ENCODE peak calls at places on chromosomes 13 and 19, in seven cellular contexts. One of them, this sample, is unnamed.

GRCh38 chr13:100674363-100674847 is at the start of gene TMTC4:
- DNase-seq in cardiac muscle cell: peak; percentile 72
- DNase-seq in left ventricle myocardium inferior: no peak
- DNase-seq in transverse colon: peak; percentile 32
- DNase-seq in tibial nerve: no peak
- DNase-seq in CD4-positive, alpha-beta memory T cell: no peak
- DNase-seq in GM23338: peak; percentile 35
- DNase-seq in this sample: no peak

GRCh38 chr13:43830481-43830873 is 43.7 kb upstream of the ENOX1 start:
- DNase-seq in cardiac muscle cell: no peak
- DNase-seq in left ventricle myocardium inferior: no peak
- DNase-seq in transverse colon: no peak
- DNase-seq in tibial nerve: no peak
- DNase-seq in CD4-positive, alpha-beta memory T cell: no peak
- DNase-seq in GM23338: no peak
- DNase-seq in this sample: no peak

GRCh38 chr13:99015606-99016520 is 38.0 kb upstream of the DOCK9 start:
- DNase-seq in cardiac muscle cell: no peak
- DNase-seq in left ventricle myocardium inferior: no peak
- DNase-seq in transverse colon: no peak
- DNase-seq in tibial nerve: no peak
- DNase-seq in CD4-positive, alpha-beta memory T cell: no peak
- DNase-seq in GM23338: no peak
- DNase-seq in this sample: peak; percentile 51

GRCh38 chr19:39127812-39128510 is 2.4 kb downstream of the PAK4 start:
- DNase-seq in cardiac muscle cell: no peak
- DNase-seq in left ventricle myocardium inferior: no peak
- DNase-seq in transverse colon: peak; percentile 33
- DNase-seq in tibial nerve: no peak
- DNase-seq in CD4-positive, alpha-beta memory T cell: no peak
- DNase-seq in GM23338: no peak
- DNase-seq in this sample: no peak

GRCh38 chr13:98838776-98839175 is 86.3 kb upstream of the SLC15A1 start:
- DNase-seq in cardiac muscle cell: no peak
- DNase-seq in left ventricle myocardium inferior: no peak
- DNase-seq in transverse colon: no peak
- DNase-seq in tibial nerve: no peak
- DNase-seq in CD4-positive, alpha-beta memory T cell: no peak
- DNase-seq in GM23338: no peak
- DNase-seq in this sample: no peak

GRCh38 chr13:42986176-42986574 is 5.9 kb downstream of the EPSTI1 start:
- DNase-seq in cardiac muscle cell: no peak
- DNase-seq in left ventricle myocardium inferior: no peak
- DNase-seq in transverse colon: no peak
- DNase-seq in tibial nerve: no peak
- DNase-seq in CD4-positive, alpha-beta memory T cell: no peak
- DNase-seq in GM23338: no peak
- DNase-seq in this sample: no peak

GRCh38 chr13:35485451-35485850 is 9.0 kb upstream of the MAB21L1 start:
- DNase-seq in cardiac muscle cell: no peak
- DNase-seq in left ventricle myocardium inferior: no peak
- DNase-seq in transverse colon: no peak
- DNase-seq in tibial nerve: no peak
- DNase-seq in CD4-positive, alpha-beta memory T cell: no peak
- DNase-seq in GM23338: no peak
- DNase-seq in this sample: no peak

GRCh38 chr19:27974082-27974513 is 1238.9 kb downstream of the UQCRFS1 start:
- DNase-seq in cardiac muscle cell: peak; percentile 63
- DNase-seq in left ventricle myocardium inferior: no peak
- DNase-seq in transverse colon: peak; percentile 9
- DNase-seq in tibial nerve: no peak
- DNase-seq in CD4-positive, alpha-beta memory T cell: no peak
- DNase-seq in GM23338: peak; percentile 76
- DNase-seq in this sample: no peak

GRCh38 chr13:20360835-20361412 is 128.8 kb upstream of the GJB6 start:
- DNase-seq in cardiac muscle cell: no peak
- DNase-seq in left ventricle myocardium inferior: no peak
- DNase-seq in transverse colon: no peak
- DNase-seq in tibial nerve: no peak
- DNase-seq in CD4-positive, alpha-beta memory T cell: no peak
- DNase-seq in GM23338: no peak
- DNase-seq in this sample: no peak

GRCh38 chr13:50403311-50403710 is 388.1 kb downstream of the KCNRG start:
- DNase-seq in cardiac muscle cell: no peak
- DNase-seq in left ventricle myocardium inferior: no peak
- DNase-seq in transverse colon: no peak
- DNase-seq in tibial nerve: no peak
- DNase-seq in CD4-positive, alpha-beta memory T cell: no peak
- DNase-seq in GM23338: no peak
- DNase-seq in this sample: no peak

GRCh38 chr19:15195987-15196682 is 4.7 kb downstream of the NOTCH3 start:
- DNase-seq in cardiac muscle cell: peak; percentile 53
- DNase-seq in left ventricle myocardium inferior: no peak
- DNase-seq in transverse colon: peak; percentile 88
- DNase-seq in tibial nerve: no peak
- DNase-seq in CD4-positive, alpha-beta memory T cell: no peak
- DNase-seq in GM23338: peak; percentile 97
- DNase-seq in this sample: no peak

GRCh38 chr13:50357586-50358118 is 342.4 kb downstream of the KCNRG start:
- DNase-seq in cardiac muscle cell: no peak
- DNase-seq in left ventricle myocardium inferior: no peak
- DNase-seq in transverse colon: no peak
- DNase-seq in tibial nerve: peak; percentile 25
- DNase-seq in CD4-positive, alpha-beta memory T cell: no peak
- DNase-seq in GM23338: no peak
- DNase-seq in this sample: no peak

GRCh38 chr19:43784251-43784980 is 3.6 kb upstream of the KCNN4 start:
- DNase-seq in cardiac muscle cell: no peak
- DNase-seq in left ventricle myocardium inferior: no peak
- DNase-seq in transverse colon: peak; percentile 79
- DNase-seq in tibial nerve: no peak
- DNase-seq in CD4-positive, alpha-beta memory T cell: peak; percentile 45
- DNase-seq in GM23338: no peak
- DNase-seq in this sample: peak; percentile 53

GRCh38 chr19:42282036-42282762 is 13.1 kb downstream of the CIC start:
- DNase-seq in cardiac muscle cell: no peak
- DNase-seq in left ventricle myocardium inferior: no peak
- DNase-seq in transverse colon: no peak
- DNase-seq in tibial nerve: peak; percentile 34
- DNase-seq in CD4-positive, alpha-beta memory T cell: no peak
- DNase-seq in GM23338: no peak
- DNase-seq in this sample: no peak

GRCh38 chr13:61954092-61954491 is 538.4 kb upstream of the PCDH20 start:
- DNase-seq in cardiac muscle cell: peak; percentile 52
- DNase-seq in left ventricle myocardium inferior: no peak
- DNase-seq in transverse colon: no peak
- DNase-seq in tibial nerve: no peak
- DNase-seq in CD4-positive, alpha-beta memory T cell: no peak
- DNase-seq in GM23338: peak; percentile 69
- DNase-seq in this sample: no peak

GRCh38 chr19:12764698-12765097 is 10.7 kb downstream of the HOOK2 start:
- DNase-seq in cardiac muscle cell: no peak
- DNase-seq in left ventricle myocardium inferior: no peak
- DNase-seq in transverse colon: no peak
- DNase-seq in tibial nerve: no peak
- DNase-seq in CD4-positive, alpha-beta memory T cell: no peak
- DNase-seq in GM23338: no peak
- DNase-seq in this sample: no peak

GRCh38 chr13:112443191-112444000 is 67.2 kb downstream of the SPACA7 start:
- DNase-seq in cardiac muscle cell: peak; percentile 41
- DNase-seq in left ventricle myocardium inferior: no peak
- DNase-seq in transverse colon: no peak
- DNase-seq in tibial nerve: no peak
- DNase-seq in CD4-positive, alpha-beta memory T cell: no peak
- DNase-seq in GM23338: peak; percentile 69
- DNase-seq in this sample: no peak

GRCh38 chr13:38002596-38002995 is 133.0 kb upstream of the TRPC4 start:
- DNase-seq in cardiac muscle cell: no peak
- DNase-seq in left ventricle myocardium inferior: no peak
- DNase-seq in transverse colon: no peak
- DNase-seq in tibial nerve: no peak
- DNase-seq in CD4-positive, alpha-beta memory T cell: no peak
- DNase-seq in GM23338: no peak
- DNase-seq in this sample: no peak

GRCh38 chr19:47045867-47046470 is 2.5 kb downstream of the TMEM160 start:
- DNase-seq in cardiac muscle cell: no peak
- DNase-seq in left ventricle myocardium inferior: no peak
- DNase-seq in transverse colon: no peak
- DNase-seq in tibial nerve: no peak
- DNase-seq in CD4-positive, alpha-beta memory T cell: no peak
- DNase-seq in GM23338: no peak
- DNase-seq in this sample: no peak

GRCh38 chr19:3387645-3388589 is 21.5 kb downstream of the NFIC start:
- DNase-seq in cardiac muscle cell: no peak
- DNase-seq in left ventricle myocardium inferior: peak; percentile 87
- DNase-seq in transverse colon: peak; percentile 89
- DNase-seq in tibial nerve: peak; percentile 61
- DNase-seq in CD4-positive, alpha-beta memory T cell: no peak
- DNase-seq in GM23338: no peak
- DNase-seq in this sample: no peak
- H3K27ac ChIP-seq in cardiac muscle cell: no peak overlapping the region
- H3K27ac ChIP-seq in left ventricle myocardium inferior: peak overlapping the region; percentile 89
- H3K27ac ChIP-seq in transverse colon: peak overlapping the region; percentile 89
- H3K27ac ChIP-seq in tibial nerve: peak overlapping the region; percentile 94
- H3K27ac ChIP-seq in CD4-positive, alpha-beta memory T cell: no peak overlapping the region
- H3K27ac ChIP-seq in GM23338: no peak overlapping the region
- H3K27ac ChIP-seq in this sample: no peak overlapping the region

DNA sequence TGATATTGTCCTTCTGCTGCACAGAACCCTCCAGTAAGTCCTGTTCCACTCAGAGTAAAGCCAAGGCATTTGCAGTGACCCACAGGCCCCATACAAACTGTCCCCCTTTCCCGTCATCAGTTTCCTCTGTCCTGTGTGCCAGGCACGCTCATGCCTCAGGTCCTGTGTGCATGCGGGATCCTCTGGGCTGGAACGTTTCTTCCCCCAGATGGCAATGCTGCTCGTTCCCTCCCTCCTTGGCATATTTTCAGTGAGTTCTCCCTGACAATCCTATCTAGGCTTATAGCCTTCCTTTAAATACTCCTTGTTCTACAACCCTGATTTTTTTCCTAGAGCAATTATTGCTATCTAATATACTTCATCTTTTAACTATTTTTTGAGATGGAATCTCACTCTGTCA is 5.7 kb downstream of the OPA3 start:
- DNase-seq in cardiac muscle cell: no peak
- DNase-seq in left ventricle myocardium inferior: no peak
- DNase-seq in transverse colon: no peak
- DNase-seq in tibial nerve: no peak
- DNase-seq in CD4-positive, alpha-beta memory T cell: no peak
- DNase-seq in GM23338: no peak
- DNase-seq in this sample: no peak
- H3K4me1 ChIP-seq in cardiac muscle cell: peaks cover 10% of the 10 kb centered on the region
- H3K4me1 ChIP-seq in left ventricle myocardium inferior: peaks cover 70% of the 10 kb centered on the region
- H3K4me1 ChIP-seq in transverse colon: peaks cover 47% of the 10 kb centered on the region
- H3K4me1 ChIP-seq in tibial nerve: peaks cover 5% of the 10 kb centered on the region
- H3K4me1 ChIP-seq in CD4-positive, alpha-beta memory T cell: peaks cover 3% of the 10 kb centered on the region
- H3K4me1 ChIP-seq in GM23338: peaks cover 22% of the 10 kb centered on the region
- H3K4me1 ChIP-seq in this sample: no peaks in the 10 kb centered on the region

GRCh38 chr13:52161193-52161646 is 1.8 kb upstream of the NEK3 start:
- DNase-seq in cardiac muscle cell: no peak
- DNase-seq in left ventricle myocardium inferior: no peak
- DNase-seq in transverse colon: no peak
- DNase-seq in tibial nerve: no peak
- DNase-seq in CD4-positive, alpha-beta memory T cell: no peak
- DNase-seq in GM23338: no peak
- DNase-seq in this sample: no peak

GRCh38 chr13:52158629-52159158 is 703 bp downstream of the NEK3 start:
- DNase-seq in cardiac muscle cell: no peak
- DNase-seq in left ventricle myocardium inferior: peak; percentile 51
- DNase-seq in transverse colon: peak; percentile 54
- DNase-seq in tibial nerve: peak; percentile 29
- DNase-seq in CD4-positive, alpha-beta memory T cell: peak; percentile 1
- DNase-seq in GM23338: peak; percentile 54
- DNase-seq in this sample: no peak

GRCh38 chr13:52156724-52157251 is 2.6 kb downstream of the NEK3 start:
- DNase-seq in cardiac muscle cell: no peak
- DNase-seq in left ventricle myocardium inferior: no peak
- DNase-seq in transverse colon: no peak
- DNase-seq in tibial nerve: no peak
- DNase-seq in CD4-positive, alpha-beta memory T cell: no peak
- DNase-seq in GM23338: peak; percentile 3
- DNase-seq in this sample: no peak

GRCh38 chr13:52160053-52160452 is 656 bp upstream of the NEK3 start:
- DNase-seq in cardiac muscle cell: no peak
- DNase-seq in left ventricle myocardium inferior: no peak
- DNase-seq in transverse colon: no peak
- DNase-seq in tibial nerve: no peak
- DNase-seq in CD4-positive, alpha-beta memory T cell: no peak
- DNase-seq in GM23338: no peak
- DNase-seq in this sample: no peak

DNA sequence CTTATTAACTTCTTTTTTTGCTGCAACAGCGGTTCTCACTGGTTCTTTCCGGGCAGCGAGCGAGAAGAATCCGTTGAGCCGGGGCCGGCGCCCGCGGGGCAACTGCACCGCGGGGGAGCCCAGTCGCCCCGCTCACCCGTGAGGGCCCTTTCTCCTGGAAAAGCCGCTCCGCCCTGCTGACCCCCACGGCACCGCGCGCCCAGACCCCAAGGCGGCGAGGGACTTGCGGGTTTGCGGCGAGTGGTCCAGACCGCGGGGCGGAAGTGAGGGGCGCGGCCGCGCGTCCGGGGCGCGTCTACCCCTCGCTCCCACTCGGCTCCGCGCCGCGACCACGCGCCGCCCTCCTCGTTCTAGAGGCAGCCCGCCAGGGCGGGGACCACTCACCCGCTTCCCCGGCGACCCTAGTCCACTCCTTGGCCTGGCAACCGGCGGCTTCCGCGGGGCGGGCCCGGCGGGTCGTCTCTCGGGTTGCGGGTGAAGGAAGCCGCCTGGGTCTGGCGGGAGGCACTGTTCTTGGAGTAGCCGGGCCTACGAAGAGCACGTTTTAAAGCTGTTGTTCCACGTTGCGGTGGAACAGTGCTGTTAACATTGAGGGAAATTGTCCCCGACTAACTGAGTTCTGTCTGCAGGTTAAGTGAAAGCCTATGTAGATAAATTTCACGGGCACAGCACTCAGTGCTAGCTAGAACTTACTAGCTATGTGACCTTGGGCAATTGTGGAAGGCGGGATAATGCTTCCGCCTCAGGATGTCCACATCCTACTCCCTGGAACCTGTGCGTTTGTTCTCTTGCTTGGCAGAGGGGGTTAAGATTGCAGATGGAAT is at the start of gene NEK3:
- DNase-seq in cardiac muscle cell: peak; percentile 75
- DNase-seq in left ventricle myocardium inferior: peak; percentile 75
- DNase-seq in transverse colon: peak; percentile 78
- DNase-seq in tibial nerve: peak; percentile 41
- DNase-seq in CD4-positive, alpha-beta memory T cell: peak; percentile 53
- DNase-seq in GM23338: peak; percentile 88
- DNase-seq in this sample: peak; percentile 58
- H3K4me3 ChIP-seq in cardiac muscle cell: peak within 1 kb of the TSS; percentile 77
- H3K4me3 ChIP-seq in left ventricle myocardium inferior: peak within 1 kb of the TSS; percentile 96
- H3K4me3 ChIP-seq in transverse colon: peak within 1 kb of the TSS; percentile 63
- H3K4me3 ChIP-seq in tibial nerve: peak within 1 kb of the TSS; percentile 86
- H3K4me3 ChIP-seq in CD4-positive, alpha-beta memory T cell: peak within 1 kb of the TSS; percentile 55
- H3K4me3 ChIP-seq in GM23338: peak within 1 kb of the TSS; percentile 86
- H3K4me3 ChIP-seq in this sample: peak within 1 kb of the TSS; percentile 69

DNA sequence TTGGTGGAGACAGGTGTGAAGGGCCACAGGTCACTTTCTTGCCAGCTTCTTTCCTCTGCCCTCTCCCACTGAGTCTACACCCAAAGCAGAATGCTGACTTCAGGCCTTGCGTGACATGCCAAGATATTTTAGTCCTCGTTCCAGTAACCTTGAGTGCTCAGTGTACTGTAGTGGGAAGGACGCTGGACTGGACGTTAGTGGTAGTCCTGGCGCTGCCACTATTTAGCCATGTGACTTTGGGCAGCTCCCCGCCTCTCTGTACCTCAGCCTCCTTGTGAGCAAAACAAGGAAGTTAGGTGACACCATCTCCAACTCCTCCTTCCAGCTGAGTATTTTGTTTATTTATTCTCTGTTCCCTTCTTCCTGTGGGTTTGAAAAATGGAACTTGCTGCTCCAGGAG is 86.1 kb downstream of the FRY start:
- DNase-seq in cardiac muscle cell: no peak
- DNase-seq in left ventricle myocardium inferior: peak; percentile 58
- DNase-seq in transverse colon: no peak
- DNase-seq in tibial nerve: no peak
- DNase-seq in CD4-positive, alpha-beta memory T cell: no peak
- DNase-seq in GM23338: no peak
- DNase-seq in this sample: no peak
- H3K27ac ChIP-seq in cardiac muscle cell: no peak overlapping the region
- H3K27ac ChIP-seq in left ventricle myocardium inferior: peak overlapping the region; percentile 87
- H3K27ac ChIP-seq in transverse colon: no peak overlapping the region
- H3K27ac ChIP-seq in tibial nerve: no peak overlapping the region
- H3K27ac ChIP-seq in CD4-positive, alpha-beta memory T cell: no peak overlapping the region
- H3K27ac ChIP-seq in GM23338: no peak overlapping the region
- H3K27ac ChIP-seq in this sample: no peak overlapping the region